ENCODE peak calls at places on chromosomes 5 and 9, in nine cellular contexts. R is astrocyte of the cerebellum, T is psoas muscle, F is osteoblast, J is ovary, O is GM23338, C is foreskin fibroblast, A is left ventricle myocardium inferior, K is BE2C. S is an unnamed sample.
A peak's percentile ranks its signal among the peaks of the same experiment; 100 is the strongest.

GRCh38 chr5:119360905-119361605 is 5.2 kb downstream of the TNFAIP8 start:
- DNase-seq in T (no peak), O (no peak), J (no peak), R (no peak), C (peak; percentile 79), A (no peak), F (peak; percentile 77), K (no peak), S (no peak)

GRCh38 chr5:52837591-52838001 is 49.9 kb downstream of the ITGA1 start:
- DNase-seq in A (no peak), T (no peak), J (no peak), F (no peak), C (peak; percentile 33), R (no peak), O (no peak), K (no peak), S (no peak)

GRCh38 chr9:22052376-22052945 is 43.4 kb upstream of the CDKN2B start:
- DNase-seq in R (peak; percentile 99), K (no peak), C (peak; percentile 95), J (no peak), T (no peak), F (peak; percentile 41), O (no peak), A (no peak), S (peak; percentile 76)

GRCh38 chr9:33731142-33731541 is 64.2 kb upstream of the PRSS3 start:
- DNase-seq in F (no peak), T (no peak), A (no peak), J (no peak), K (no peak), R (no peak), C (no peak), O (no peak), S (no peak)

GRCh38 chr9:16344343-16344742 is 526.1 kb downstream of the BNC2 start:
- DNase-seq in J (no peak), R (peak; percentile 91), C (peak; percentile 75), T (no peak), O (no peak), K (peak; percentile 50), A (no peak), F (peak; percentile 92), S (peak; percentile 86)

GRCh38 chr5:119355636-119356383 is at the start of gene TNFAIP8:
- DNase-seq in C (peak; percentile 87), O (peak; percentile 78), F (peak; percentile 95), T (peak; percentile 68), J (peak; percentile 56), R (peak; percentile 24), A (peak; percentile 62), K (no peak), S (no peak)

GRCh38 chr5:32794086-32794485 is 83.0 kb downstream of the NPR3 start:
- DNase-seq in R (no peak), F (peak; percentile 65), C (peak; percentile 62), J (no peak), K (no peak), T (no peak), O (peak; percentile 32), A (no peak), S (no peak)

GRCh38 chr9:131667576-131667975 is 72.3 kb downstream of the RAPGEF1 start:
- DNase-seq in K (no peak), A (no peak), R (no peak), O (no peak), T (no peak), C (no peak), F (peak; percentile 52), J (no peak), S (no peak)

GRCh38 chr5:177366528-177367322 is 9.0 kb downstream of the RGS14 start:
- DNase-seq in K (peak; percentile 96), C (peak; percentile 94), R (peak; percentile 37), O (peak; percentile 99), A (peak; percentile 89), T (peak; percentile 94), J (peak; percentile 94), F (peak; percentile 100), S (no peak)

DNA sequence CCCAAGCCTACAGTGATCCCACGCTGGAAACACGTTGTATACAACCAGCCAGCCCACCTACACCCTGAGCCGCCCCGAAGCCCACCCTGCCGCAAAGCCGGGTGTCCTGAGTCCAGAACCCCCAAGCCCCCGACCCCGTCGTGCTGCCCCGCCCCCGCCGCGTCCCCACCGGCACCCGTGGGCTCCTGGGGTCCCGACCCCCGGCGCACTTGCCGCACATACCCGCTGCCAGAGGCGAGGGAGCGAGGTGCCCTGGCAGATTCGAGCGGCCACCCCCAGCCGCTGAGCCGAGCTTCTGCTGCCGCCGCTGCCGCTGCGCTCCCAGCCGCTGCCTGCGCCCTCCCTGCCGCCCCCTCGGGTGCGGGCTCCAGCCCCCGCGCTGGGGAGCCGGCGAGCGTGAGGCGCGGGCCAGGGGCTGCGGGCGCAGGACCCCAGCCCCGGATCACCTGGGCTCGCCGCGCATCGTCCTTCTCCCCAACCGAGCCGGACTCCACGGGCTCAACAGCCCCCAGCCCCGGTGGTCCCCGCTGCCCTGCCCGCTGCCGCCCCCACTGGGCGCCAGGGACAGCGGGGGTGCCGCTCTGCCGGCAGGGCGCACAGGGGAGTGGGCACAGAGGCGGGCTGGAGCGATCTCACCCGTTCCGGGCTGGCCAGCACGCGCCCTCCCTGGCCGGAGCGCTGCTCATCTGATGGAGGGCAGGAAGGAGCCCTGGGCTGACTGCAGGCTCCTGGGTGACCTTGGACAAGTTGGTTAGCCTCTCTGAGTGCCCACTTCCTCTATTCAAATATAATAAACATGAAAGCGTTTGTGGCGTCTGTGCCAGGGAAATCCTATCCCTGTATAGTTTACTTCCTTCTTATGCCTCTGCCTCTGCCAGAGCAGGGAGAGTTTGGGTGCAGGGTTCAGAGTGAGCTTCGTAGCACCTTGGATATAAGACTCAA is at the start of gene HTR4:
- DNase-seq in K (peak; percentile 13), A (no peak), O (peak; percentile 44), C (no peak), F (no peak), J (no peak), T (no peak), R (no peak), S (no peak)
- H3K4me3 ChIP-seq in K (peak within 1 kb of the TSS; percentile 19), A (peak within 1 kb of the TSS; percentile 66), O (peak within 1 kb of the TSS; percentile 70), C (no peak within 1 kb of the TSS), F (no peak within 1 kb of the TSS), J (peak within 1 kb of the TSS; percentile 28), T (peak within 1 kb of the TSS; percentile 22), R (no peak within 1 kb of the TSS), S (no peak within 1 kb of the TSS)

GRCh38 chr5:106640511-106640910 is 1030.2 kb downstream of the EFNA5 start:
- DNase-seq in J (no peak), R (no peak), A (no peak), K (no peak), F (no peak), T (no peak), O (no peak), C (no peak), S (no peak)
- TF ChIP-seq CTCF in J (no peak), R (no peak), A (no peak), K (no peak), F (no peak), T (no peak), O (no peak), C (no peak), S (no peak)

GRCh38 chr5:160262665-160263064 is 33.4 kb downstream of the FABP6 start:
- DNase-seq in J (no peak), R (no peak), C (peak; percentile 30), O (no peak), F (no peak), A (no peak), T (no peak), K (peak; percentile 87), S (no peak)

GRCh38 chr5:160260881-160261815 is 31.8 kb downstream of the FABP6 start:
- DNase-seq in F (peak; percentile 76), T (no peak), K (no peak), R (peak; percentile 70), C (no peak), J (peak; percentile 75), O (no peak), A (no peak), S (peak; percentile 47)

GRCh38 chr5:160263326-160263850 is 34.1 kb downstream of the FABP6 start:
- DNase-seq in J (no peak), A (no peak), F (no peak), C (no peak), T (no peak), R (no peak), O (no peak), K (no peak), S (no peak)

GRCh38 chr5:160260006-160260775 is 30.9 kb downstream of the FABP6 start:
- DNase-seq in F (no peak), T (no peak), A (no peak), K (no peak), J (no peak), C (no peak), R (no peak), O (no peak), S (no peak)

DNA sequence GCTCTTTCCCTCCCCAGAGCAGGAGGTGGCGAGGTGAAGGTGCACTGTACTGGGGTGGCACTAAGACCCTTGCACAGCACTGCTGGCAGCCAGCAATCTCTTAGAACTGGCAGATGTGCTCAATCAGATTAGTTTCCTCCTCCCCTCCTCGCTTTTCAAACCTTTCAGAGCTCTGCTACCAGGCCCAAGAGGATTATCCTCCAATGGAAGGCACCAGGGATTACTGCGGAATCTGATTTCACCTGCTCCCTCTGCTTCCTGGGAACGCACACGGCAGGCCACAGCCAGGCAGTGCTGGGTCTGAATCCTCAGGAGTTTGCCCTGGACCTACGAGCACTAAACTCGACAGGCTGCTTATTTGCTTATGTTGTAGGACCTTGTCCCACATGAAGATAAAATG is 32.8 kb downstream of the FABP6 start:
- DNase-seq in T (no peak), C (no peak), R (no peak), F (no peak), O (peak; percentile 52), K (peak; percentile 43), J (no peak), A (no peak), S (no peak)
- H3K4me3 ChIP-seq in T (no peak overlapping the region), C (no peak overlapping the region), R (no peak overlapping the region), F (no peak overlapping the region), O (no peak overlapping the region), K (no peak overlapping the region), J (no peak overlapping the region), A (no peak overlapping the region), S (no peak overlapping the region)

GRCh38 chr5:143968071-143968878 is 156.3 kb downstream of the HMHB1 start:
- DNase-seq in J (no peak), F (peak; percentile 61), O (peak; percentile 72), C (peak; percentile 81), A (no peak), R (peak; percentile 52), K (no peak), T (no peak), S (no peak)
- TF ChIP-seq CTCF in J (no peak), F (peak; percentile 54), O (peak; percentile 70), C (peak; percentile 51), A (peak; percentile 58), R (peak; percentile 53), K (peak; percentile 52), T (peak; percentile 53), S (peak; percentile 38)

GRCh38 chr5:6686916-6687409 is 26.3 kb upstream of the TENT4A start:
- DNase-seq in A (no peak), O (peak; percentile 88), J (peak; percentile 50), R (peak; percentile 43), K (no peak), F (peak; percentile 76), T (no peak), C (peak; percentile 78), S (no peak)
- H3K4me3 ChIP-seq in A (peak overlapping the region; percentile 60), O (peak overlapping the region; percentile 52), J (no peak overlapping the region), R (peak overlapping the region; percentile 32), K (no peak overlapping the region), F (peak overlapping the region; percentile 61), T (peak overlapping the region; percentile 56), C (peak overlapping the region; percentile 41), S (peak overlapping the region; percentile 46)

DNA sequence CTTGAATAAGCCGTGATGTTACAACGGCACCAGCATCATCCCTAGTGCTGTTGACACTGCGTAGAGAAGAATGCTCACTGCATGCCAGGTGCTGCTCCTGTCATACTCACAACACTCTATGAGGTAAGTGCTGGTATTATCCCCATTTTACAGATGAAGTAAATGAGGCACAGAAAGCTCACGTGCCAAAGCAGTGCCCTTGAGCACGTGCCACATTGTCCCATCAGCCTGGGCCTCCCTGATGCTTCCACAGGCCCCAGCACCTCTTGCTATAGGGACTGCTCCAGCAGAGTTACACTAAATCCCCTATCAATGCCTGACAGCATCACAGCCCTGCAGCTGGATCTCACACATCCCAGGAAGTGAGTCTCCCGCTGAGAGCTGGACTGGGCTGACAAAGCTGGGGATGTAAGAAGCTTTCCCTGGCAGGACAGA is 216.1 kb downstream of the FSTL4 start:
- DNase-seq in A (no peak), O (peak; percentile 49), C (no peak), F (no peak), J (no peak), K (no peak), T (no peak), R (no peak), S (no peak)
- TF ChIP-seq CTCF in A (no peak), O (no peak), C (no peak), F (no peak), J (no peak), K (no peak), T (no peak), R (no peak), S (no peak)

S was measured in AG04449.